ENCODE peak calls at places on chromosomes 3 and 15, in eight cellular contexts. One of them, this sample, is unnamed.

GRCh38 chr3:23302276-23302675 is 99.1 kb downstream of the UBE2E2 start:
- DNase-seq in transverse colon: no peak
- DNase-seq in SK-MEL-5: no peak
- DNase-seq in A172: no peak
- DNase-seq in effector CD4-positive, alpha-beta T cell: no peak
- DNase-seq in stimulated activated CD4-positive, alpha-beta T cell treated with anti-CD3 and anti-CD28 coated beads, Interleukin-12 subunit alpha, Interleukin-12 subunit beta, amount 100 ng/mL, for 4 hours: no peak
- DNase-seq in mesothelial cell of epicardium: no peak
- DNase-seq in activated naive CD8-positive, alpha-beta T cell treated with anti-CD3 and anti-CD28 coated beads for 36 hours: no peak
- DNase-seq in this sample: no peak

GRCh38 chr3:13515786-13516783 is 32.8 kb upstream of the FBLN2 start:
- DNase-seq in transverse colon: no peak
- DNase-seq in SK-MEL-5: peak
- DNase-seq in A172: no peak
- DNase-seq in effector CD4-positive, alpha-beta T cell: no peak
- DNase-seq in stimulated activated CD4-positive, alpha-beta T cell treated with anti-CD3 and anti-CD28 coated beads, Interleukin-12 subunit alpha, Interleukin-12 subunit beta, amount 100 ng/mL, for 4 hours: no peak
- DNase-seq in mesothelial cell of epicardium: no peak
- DNase-seq in activated naive CD8-positive, alpha-beta T cell treated with anti-CD3 and anti-CD28 coated beads for 36 hours: no peak
- DNase-seq in this sample: peak

GRCh38 chr3:184096811-184097378 is at the start of gene HTR3E:
- DNase-seq in transverse colon: no peak
- DNase-seq in SK-MEL-5: no peak
- DNase-seq in A172: no peak
- DNase-seq in effector CD4-positive, alpha-beta T cell: no peak
- DNase-seq in stimulated activated CD4-positive, alpha-beta T cell treated with anti-CD3 and anti-CD28 coated beads, Interleukin-12 subunit alpha, Interleukin-12 subunit beta, amount 100 ng/mL, for 4 hours: no peak
- DNase-seq in mesothelial cell of epicardium: no peak
- DNase-seq in activated naive CD8-positive, alpha-beta T cell treated with anti-CD3 and anti-CD28 coated beads for 36 hours: no peak
- DNase-seq in this sample: no peak

GRCh38 chr3:74643636-74644035 is 29.2 kb upstream of the CNTN3 start:
- DNase-seq in transverse colon: peak
- DNase-seq in SK-MEL-5: no peak
- DNase-seq in A172: no peak
- DNase-seq in effector CD4-positive, alpha-beta T cell: no peak
- DNase-seq in stimulated activated CD4-positive, alpha-beta T cell treated with anti-CD3 and anti-CD28 coated beads, Interleukin-12 subunit alpha, Interleukin-12 subunit beta, amount 100 ng/mL, for 4 hours: no peak
- DNase-seq in mesothelial cell of epicardium: no peak
- DNase-seq in activated naive CD8-positive, alpha-beta T cell treated with anti-CD3 and anti-CD28 coated beads for 36 hours: no peak
- DNase-seq in this sample: no peak

GRCh38 chr15:100061944-100062343 is 279.8 kb downstream of the ADAMTS17 start:
- DNase-seq in transverse colon: no peak
- DNase-seq in SK-MEL-5: no peak
- DNase-seq in A172: no peak
- DNase-seq in effector CD4-positive, alpha-beta T cell: no peak
- DNase-seq in stimulated activated CD4-positive, alpha-beta T cell treated with anti-CD3 and anti-CD28 coated beads, Interleukin-12 subunit alpha, Interleukin-12 subunit beta, amount 100 ng/mL, for 4 hours: no peak
- DNase-seq in mesothelial cell of epicardium: no peak
- DNase-seq in activated naive CD8-positive, alpha-beta T cell treated with anti-CD3 and anti-CD28 coated beads for 36 hours: no peak
- DNase-seq in this sample: no peak

GRCh38 chr3:180860180-180860858 is 52.2 kb upstream of the FXR1 start:
- DNase-seq in transverse colon: no peak
- DNase-seq in SK-MEL-5: no peak
- DNase-seq in A172: no peak
- DNase-seq in effector CD4-positive, alpha-beta T cell: no peak
- DNase-seq in stimulated activated CD4-positive, alpha-beta T cell treated with anti-CD3 and anti-CD28 coated beads, Interleukin-12 subunit alpha, Interleukin-12 subunit beta, amount 100 ng/mL, for 4 hours: no peak
- DNase-seq in mesothelial cell of epicardium: no peak
- DNase-seq in activated naive CD8-positive, alpha-beta T cell treated with anti-CD3 and anti-CD28 coated beads for 36 hours: no peak
- DNase-seq in this sample: no peak

GRCh38 chr3:86990171-86990733 is 697 bp downstream of the VGLL3 start:
- DNase-seq in transverse colon: no peak
- DNase-seq in SK-MEL-5: no peak
- DNase-seq in A172: no peak
- DNase-seq in effector CD4-positive, alpha-beta T cell: no peak
- DNase-seq in stimulated activated CD4-positive, alpha-beta T cell treated with anti-CD3 and anti-CD28 coated beads, Interleukin-12 subunit alpha, Interleukin-12 subunit beta, amount 100 ng/mL, for 4 hours: no peak
- DNase-seq in mesothelial cell of epicardium: no peak
- DNase-seq in activated naive CD8-positive, alpha-beta T cell treated with anti-CD3 and anti-CD28 coated beads for 36 hours: peak
- DNase-seq in this sample: no peak

GRCh38 chr3:119599558-119600174 is 2.0 kb downstream of the PLA1A start:
- DNase-seq in transverse colon: no peak
- DNase-seq in SK-MEL-5: no peak
- DNase-seq in A172: no peak
- DNase-seq in effector CD4-positive, alpha-beta T cell: no peak
- DNase-seq in stimulated activated CD4-positive, alpha-beta T cell treated with anti-CD3 and anti-CD28 coated beads, Interleukin-12 subunit alpha, Interleukin-12 subunit beta, amount 100 ng/mL, for 4 hours: no peak
- DNase-seq in mesothelial cell of epicardium: no peak
- DNase-seq in activated naive CD8-positive, alpha-beta T cell treated with anti-CD3 and anti-CD28 coated beads for 36 hours: no peak
- DNase-seq in this sample: no peak

GRCh38 chr15:74956648-74957300 is at the start of gene RPP25:
- DNase-seq in transverse colon: peak
- DNase-seq in SK-MEL-5: no peak
- DNase-seq in A172: peak
- DNase-seq in effector CD4-positive, alpha-beta T cell: peak
- DNase-seq in stimulated activated CD4-positive, alpha-beta T cell treated with anti-CD3 and anti-CD28 coated beads, Interleukin-12 subunit alpha, Interleukin-12 subunit beta, amount 100 ng/mL, for 4 hours: peak
- DNase-seq in mesothelial cell of epicardium: peak
- DNase-seq in activated naive CD8-positive, alpha-beta T cell treated with anti-CD3 and anti-CD28 coated beads for 36 hours: peak
- DNase-seq in this sample: no peak

GRCh38 chr3:156160653-156161052 is 40.3 kb downstream of the KCNAB1 start:
- DNase-seq in transverse colon: no peak
- DNase-seq in SK-MEL-5: no peak
- DNase-seq in A172: no peak
- DNase-seq in effector CD4-positive, alpha-beta T cell: no peak
- DNase-seq in stimulated activated CD4-positive, alpha-beta T cell treated with anti-CD3 and anti-CD28 coated beads, Interleukin-12 subunit alpha, Interleukin-12 subunit beta, amount 100 ng/mL, for 4 hours: no peak
- DNase-seq in mesothelial cell of epicardium: no peak
- DNase-seq in activated naive CD8-positive, alpha-beta T cell treated with anti-CD3 and anti-CD28 coated beads for 36 hours: no peak
- DNase-seq in this sample: no peak

GRCh38 chr3:127135241-127136023 is 57.5 kb upstream of the PRR23E start:
- DNase-seq in transverse colon: no peak
- DNase-seq in SK-MEL-5: no peak
- DNase-seq in A172: no peak
- DNase-seq in effector CD4-positive, alpha-beta T cell: no peak
- DNase-seq in stimulated activated CD4-positive, alpha-beta T cell treated with anti-CD3 and anti-CD28 coated beads, Interleukin-12 subunit alpha, Interleukin-12 subunit beta, amount 100 ng/mL, for 4 hours: no peak
- DNase-seq in mesothelial cell of epicardium: no peak
- DNase-seq in activated naive CD8-positive, alpha-beta T cell treated with anti-CD3 and anti-CD28 coated beads for 36 hours: peak
- DNase-seq in this sample: no peak

GRCh38 chr3:70000028-70000410 is 486 bp downstream of the SAMMSON start:
- DNase-seq in transverse colon: no peak
- DNase-seq in SK-MEL-5: no peak
- DNase-seq in A172: peak
- DNase-seq in effector CD4-positive, alpha-beta T cell: no peak
- DNase-seq in stimulated activated CD4-positive, alpha-beta T cell treated with anti-CD3 and anti-CD28 coated beads, Interleukin-12 subunit alpha, Interleukin-12 subunit beta, amount 100 ng/mL, for 4 hours: no peak
- DNase-seq in mesothelial cell of epicardium: no peak
- DNase-seq in activated naive CD8-positive, alpha-beta T cell treated with anti-CD3 and anti-CD28 coated beads for 36 hours: no peak
- DNase-seq in this sample: no peak

GRCh38 chr3:149506540-149506939 is 32.0 kb downstream of the TM4SF4 start:
- DNase-seq in transverse colon: no peak
- DNase-seq in SK-MEL-5: no peak
- DNase-seq in A172: peak
- DNase-seq in effector CD4-positive, alpha-beta T cell: no peak
- DNase-seq in stimulated activated CD4-positive, alpha-beta T cell treated with anti-CD3 and anti-CD28 coated beads, Interleukin-12 subunit alpha, Interleukin-12 subunit beta, amount 100 ng/mL, for 4 hours: no peak
- DNase-seq in mesothelial cell of epicardium: no peak
- DNase-seq in activated naive CD8-positive, alpha-beta T cell treated with anti-CD3 and anti-CD28 coated beads for 36 hours: no peak
- DNase-seq in this sample: no peak

GRCh38 chr3:186247821-186248814 is 113.9 kb downstream of the DGKG start:
- DNase-seq in transverse colon: no peak
- DNase-seq in SK-MEL-5: no peak
- DNase-seq in A172: no peak
- DNase-seq in effector CD4-positive, alpha-beta T cell: no peak
- DNase-seq in stimulated activated CD4-positive, alpha-beta T cell treated with anti-CD3 and anti-CD28 coated beads, Interleukin-12 subunit alpha, Interleukin-12 subunit beta, amount 100 ng/mL, for 4 hours: no peak
- DNase-seq in mesothelial cell of epicardium: no peak
- DNase-seq in activated naive CD8-positive, alpha-beta T cell treated with anti-CD3 and anti-CD28 coated beads for 36 hours: no peak
- DNase-seq in this sample: no peak

GRCh38 chr3:16386536-16386935 is 121.5 kb downstream of the OXNAD1 start:
- DNase-seq in transverse colon: no peak
- DNase-seq in SK-MEL-5: no peak
- DNase-seq in A172: no peak
- DNase-seq in effector CD4-positive, alpha-beta T cell: no peak
- DNase-seq in stimulated activated CD4-positive, alpha-beta T cell treated with anti-CD3 and anti-CD28 coated beads, Interleukin-12 subunit alpha, Interleukin-12 subunit beta, amount 100 ng/mL, for 4 hours: no peak
- DNase-seq in mesothelial cell of epicardium: no peak
- DNase-seq in activated naive CD8-positive, alpha-beta T cell treated with anti-CD3 and anti-CD28 coated beads for 36 hours: no peak
- DNase-seq in this sample: no peak

GRCh38 chr3:127560051-127560787 is 30.3 kb downstream of the TPRA1 start:
- DNase-seq in transverse colon: no peak
- DNase-seq in SK-MEL-5: no peak
- DNase-seq in A172: peak
- DNase-seq in effector CD4-positive, alpha-beta T cell: no peak
- DNase-seq in stimulated activated CD4-positive, alpha-beta T cell treated with anti-CD3 and anti-CD28 coated beads, Interleukin-12 subunit alpha, Interleukin-12 subunit beta, amount 100 ng/mL, for 4 hours: no peak
- DNase-seq in mesothelial cell of epicardium: no peak
- DNase-seq in activated naive CD8-positive, alpha-beta T cell treated with anti-CD3 and anti-CD28 coated beads for 36 hours: no peak
- DNase-seq in this sample: no peak

GRCh38 chr3:184230603-184231528 is 1.5 kb downstream of the VWA5B2 start:
- DNase-seq in transverse colon: peak
- DNase-seq in SK-MEL-5: no peak
- DNase-seq in A172: no peak
- DNase-seq in effector CD4-positive, alpha-beta T cell: no peak
- DNase-seq in stimulated activated CD4-positive, alpha-beta T cell treated with anti-CD3 and anti-CD28 coated beads, Interleukin-12 subunit alpha, Interleukin-12 subunit beta, amount 100 ng/mL, for 4 hours: no peak
- DNase-seq in mesothelial cell of epicardium: no peak
- DNase-seq in activated naive CD8-positive, alpha-beta T cell treated with anti-CD3 and anti-CD28 coated beads for 36 hours: no peak
- DNase-seq in this sample: no peak

GRCh38 chr3:172317984-172318383 is 130.3 kb downstream of the GHSR start:
- DNase-seq in transverse colon: peak
- DNase-seq in SK-MEL-5: peak
- DNase-seq in A172: peak
- DNase-seq in effector CD4-positive, alpha-beta T cell: no peak
- DNase-seq in stimulated activated CD4-positive, alpha-beta T cell treated with anti-CD3 and anti-CD28 coated beads, Interleukin-12 subunit alpha, Interleukin-12 subunit beta, amount 100 ng/mL, for 4 hours: no peak
- DNase-seq in mesothelial cell of epicardium: no peak
- DNase-seq in activated naive CD8-positive, alpha-beta T cell treated with anti-CD3 and anti-CD28 coated beads for 36 hours: no peak
- DNase-seq in this sample: peak

GRCh38 chr3:174532216-174532615 is 326.9 kb upstream of the NAALADL2 start:
- DNase-seq in transverse colon: no peak
- DNase-seq in SK-MEL-5: no peak
- DNase-seq in A172: no peak
- DNase-seq in effector CD4-positive, alpha-beta T cell: no peak
- DNase-seq in stimulated activated CD4-positive, alpha-beta T cell treated with anti-CD3 and anti-CD28 coated beads, Interleukin-12 subunit alpha, Interleukin-12 subunit beta, amount 100 ng/mL, for 4 hours: no peak
- DNase-seq in mesothelial cell of epicardium: no peak
- DNase-seq in activated naive CD8-positive, alpha-beta T cell treated with anti-CD3 and anti-CD28 coated beads for 36 hours: no peak
- DNase-seq in this sample: no peak

GRCh38 chr15:80931191-80931590 is 58.4 kb downstream of the MESD start:
- DNase-seq in transverse colon: no peak
- DNase-seq in SK-MEL-5: no peak
- DNase-seq in A172: no peak
- DNase-seq in effector CD4-positive, alpha-beta T cell: no peak
- DNase-seq in stimulated activated CD4-positive, alpha-beta T cell treated with anti-CD3 and anti-CD28 coated beads, Interleukin-12 subunit alpha, Interleukin-12 subunit beta, amount 100 ng/mL, for 4 hours: no peak
- DNase-seq in mesothelial cell of epicardium: no peak
- DNase-seq in activated naive CD8-positive, alpha-beta T cell treated with anti-CD3 and anti-CD28 coated beads for 36 hours: no peak
- DNase-seq in this sample: no peak

GRCh38 chr3:31509147-31509728 is 23.5 kb upstream of the STT3B start:
- DNase-seq in transverse colon: no peak
- DNase-seq in SK-MEL-5: no peak
- DNase-seq in A172: no peak
- DNase-seq in effector CD4-positive, alpha-beta T cell: no peak
- DNase-seq in stimulated activated CD4-positive, alpha-beta T cell treated with anti-CD3 and anti-CD28 coated beads, Interleukin-12 subunit alpha, Interleukin-12 subunit beta, amount 100 ng/mL, for 4 hours: no peak
- DNase-seq in mesothelial cell of epicardium: no peak
- DNase-seq in activated naive CD8-positive, alpha-beta T cell treated with anti-CD3 and anti-CD28 coated beads for 36 hours: no peak
- DNase-seq in this sample: no peak

GRCh38 chr15:95259513-95259912 is 1028.2 kb downstream of the MCTP2 start:
- DNase-seq in transverse colon: peak
- DNase-seq in SK-MEL-5: peak
- DNase-seq in A172: peak
- DNase-seq in effector CD4-positive, alpha-beta T cell: peak
- DNase-seq in stimulated activated CD4-positive, alpha-beta T cell treated with anti-CD3 and anti-CD28 coated beads, Interleukin-12 subunit alpha, Interleukin-12 subunit beta, amount 100 ng/mL, for 4 hours: peak
- DNase-seq in mesothelial cell of epicardium: peak
- DNase-seq in activated naive CD8-positive, alpha-beta T cell treated with anti-CD3 and anti-CD28 coated beads for 36 hours: peak
- DNase-seq in this sample: peak

GRCh38 chr3:53545365-53546031 is 51.1 kb downstream of the CACNA1D start:
- DNase-seq in transverse colon: no peak
- DNase-seq in SK-MEL-5: no peak
- DNase-seq in A172: no peak
- DNase-seq in effector CD4-positive, alpha-beta T cell: no peak
- DNase-seq in stimulated activated CD4-positive, alpha-beta T cell treated with anti-CD3 and anti-CD28 coated beads, Interleukin-12 subunit alpha, Interleukin-12 subunit beta, amount 100 ng/mL, for 4 hours: no peak
- DNase-seq in mesothelial cell of epicardium: no peak
- DNase-seq in activated naive CD8-positive, alpha-beta T cell treated with anti-CD3 and anti-CD28 coated beads for 36 hours: no peak
- DNase-seq in this sample: no peak

GRCh38 chr3:12345141-12345561 is 56.3 kb downstream of the PPARG start:
- DNase-seq in transverse colon: no peak
- DNase-seq in SK-MEL-5: no peak
- DNase-seq in A172: peak
- DNase-seq in effector CD4-positive, alpha-beta T cell: no peak
- DNase-seq in stimulated activated CD4-positive, alpha-beta T cell treated with anti-CD3 and anti-CD28 coated beads, Interleukin-12 subunit alpha, Interleukin-12 subunit beta, amount 100 ng/mL, for 4 hours: no peak
- DNase-seq in mesothelial cell of epicardium: no peak
- DNase-seq in activated naive CD8-positive, alpha-beta T cell treated with anti-CD3 and anti-CD28 coated beads for 36 hours: no peak
- DNase-seq in this sample: peak

GRCh38 chr3:140505256-140505655 is 172.6 kb upstream of the TRIM42 start:
- DNase-seq in transverse colon: no peak
- DNase-seq in SK-MEL-5: peak
- DNase-seq in A172: peak
- DNase-seq in effector CD4-positive, alpha-beta T cell: no peak
- DNase-seq in stimulated activated CD4-positive, alpha-beta T cell treated with anti-CD3 and anti-CD28 coated beads, Interleukin-12 subunit alpha, Interleukin-12 subunit beta, amount 100 ng/mL, for 4 hours: no peak
- DNase-seq in mesothelial cell of epicardium: no peak
- DNase-seq in activated naive CD8-positive, alpha-beta T cell treated with anti-CD3 and anti-CD28 coated beads for 36 hours: no peak
- DNase-seq in this sample: no peak

GRCh38 chr3:4550957-4551754 is 58.0 kb downstream of the ITPR1 start:
- DNase-seq in transverse colon: no peak
- DNase-seq in SK-MEL-5: no peak
- DNase-seq in A172: no peak
- DNase-seq in effector CD4-positive, alpha-beta T cell: no peak
- DNase-seq in stimulated activated CD4-positive, alpha-beta T cell treated with anti-CD3 and anti-CD28 coated beads, Interleukin-12 subunit alpha, Interleukin-12 subunit beta, amount 100 ng/mL, for 4 hours: no peak
- DNase-seq in mesothelial cell of epicardium: no peak
- DNase-seq in activated naive CD8-positive, alpha-beta T cell treated with anti-CD3 and anti-CD28 coated beads for 36 hours: no peak
- DNase-seq in this sample: no peak